ENCODE peak calls at places on chromosomes 3 and 15, in four cellular contexts. One of them, this sample, is unnamed.

GRCh38 chr3:38655708-38656300 is 6.3 kb upstream of the SCN5A start:
- DNase-seq in K562: peak
- DNase-seq in GM12878: no peak
- DNase-seq in HepG2: peak
- DNase-seq in this sample: peak

GRCh38 chr3:16665282-16665741 is 60.1 kb upstream of the DAZL start:
- DNase-seq in K562: no peak
- DNase-seq in GM12878: no peak
- DNase-seq in HepG2: no peak
- DNase-seq in this sample: peak

GRCh38 chr3:3201584-3201983 is 22.1 kb upstream of the CRBN start:
- DNase-seq in K562: no peak
- DNase-seq in GM12878: peak
- DNase-seq in HepG2: no peak
- DNase-seq in this sample: no peak

GRCh38 chr3:173043757-173044156 is 97.3 kb downstream of the SPATA16 start:
- DNase-seq in K562: no peak
- DNase-seq in GM12878: no peak
- DNase-seq in HepG2: no peak
- DNase-seq in this sample: no peak

GRCh38 chr3:104805042-104805441 is 561.7 kb upstream of the ALCAM start:
- DNase-seq in K562: no peak
- DNase-seq in GM12878: no peak
- DNase-seq in HepG2: no peak
- DNase-seq in this sample: no peak

GRCh38 chr3:123485551-123485950 is 36.7 kb upstream of the ADCY5 start:
- DNase-seq in K562: no peak
- DNase-seq in GM12878: no peak
- DNase-seq in HepG2: no peak
- DNase-seq in this sample: no peak

GRCh38 chr15:24971772-24972171 is 17.0 kb downstream of the SNRPN start:
- DNase-seq in K562: no peak
- DNase-seq in GM12878: no peak
- DNase-seq in HepG2: no peak
- DNase-seq in this sample: no peak

GRCh38 chr15:99440029-99440428 is 125.8 kb upstream of the MEF2A start:
- DNase-seq in K562: no peak
- DNase-seq in GM12878: no peak
- DNase-seq in HepG2: no peak
- DNase-seq in this sample: no peak

GRCh38 chr3:127865941-127866340 is 43.6 kb upstream of the MGLL start:
- DNase-seq in K562: no peak
- DNase-seq in GM12878: no peak
- DNase-seq in HepG2: no peak
- DNase-seq in this sample: no peak

GRCh38 chr3:178079966-178080365 is 456.3 kb upstream of the KCNMB2 start:
- DNase-seq in K562: no peak
- DNase-seq in GM12878: no peak
- DNase-seq in HepG2: no peak
- DNase-seq in this sample: no peak

DNA sequence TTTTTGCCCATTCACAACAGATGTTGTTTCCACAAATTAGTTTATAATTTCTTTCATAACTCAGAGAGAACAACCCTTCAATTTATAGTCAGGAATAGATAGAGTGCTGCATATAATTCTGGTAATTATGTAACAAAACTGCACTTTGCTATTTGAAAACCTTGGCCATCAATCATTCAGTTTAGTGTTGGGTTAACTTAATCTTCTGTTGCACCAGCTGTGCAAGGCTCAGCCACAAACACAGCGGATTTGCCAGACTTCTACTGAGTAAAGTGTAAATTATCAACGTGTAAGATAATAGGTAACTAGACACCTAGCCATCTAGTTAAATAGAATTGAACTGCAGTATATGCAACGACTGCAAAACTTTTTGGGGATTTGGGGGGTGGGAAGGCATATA is 1064.3 kb upstream of the EPHA6 start:
- DNase-seq in K562: no peak
- DNase-seq in GM12878: no peak
- DNase-seq in HepG2: no peak
- DNase-seq in this sample: no peak
- TF ChIP-seq FOXM1 in K562: no peak
- TF ChIP-seq FOXM1 in GM12878: no peak
- TF ChIP-seq FOXM1 in HepG2: no peak
- TF ChIP-seq FOXM1 in this sample: no peak

GRCh38 chr3:14413381-14414071 is 11.1 kb downstream of the SLC6A6 start:
- DNase-seq in K562: no peak
- DNase-seq in GM12878: no peak
- DNase-seq in HepG2: no peak
- DNase-seq in this sample: no peak
- TF ChIP-seq SP1 in K562: no peak
- TF ChIP-seq SP1 in GM12878: no peak
- TF ChIP-seq SP1 in HepG2: no peak
- TF ChIP-seq SP1 in this sample: no peak

GRCh38 chr3:51510996-51511395 is 11.2 kb upstream of the DCAF1 start:
- DNase-seq in K562: no peak
- DNase-seq in GM12878: no peak
- DNase-seq in HepG2: no peak
- DNase-seq in this sample: no peak
- TF ChIP-seq TARDBP in K562: no peak
- TF ChIP-seq TARDBP in GM12878: no peak
- TF ChIP-seq TARDBP in HepG2: no peak
- TF ChIP-seq TARDBP in this sample: no peak

GRCh38 chr3:71565976-71566375 is 17.6 kb downstream of the FOXP1 start:
- DNase-seq in K562: no peak
- DNase-seq in GM12878: no peak
- DNase-seq in HepG2: no peak
- DNase-seq in this sample: no peak
- TF ChIP-seq FOXM1 in K562: no peak
- TF ChIP-seq FOXM1 in GM12878: no peak
- TF ChIP-seq FOXM1 in HepG2: no peak
- TF ChIP-seq FOXM1 in this sample: no peak